ENCODE peak calls at places on chromosomes 12 and 14, in five cellular contexts. One of them, this sample, is unnamed.

GRCh38 chr12:88876867-88877266 is 296.6 kb upstream of the KITLG start:
- DNase-seq in substantia nigra: no peak
- DNase-seq in HEK293T: no peak
- DNase-seq in WERI-Rb-1: no peak
- DNase-seq in naive thymus-derived CD4-positive, alpha-beta T cell: no peak
- DNase-seq in this sample: no peak

GRCh38 chr12:87155616-87156015 is 873.6 kb downstream of the C12orf50 start:
- DNase-seq in substantia nigra: no peak
- DNase-seq in HEK293T: no peak
- DNase-seq in WERI-Rb-1: no peak
- DNase-seq in naive thymus-derived CD4-positive, alpha-beta T cell: no peak
- DNase-seq in this sample: no peak

GRCh38 chr12:124684971-124685688 is 117.7 kb upstream of the NCOR2 start:
- DNase-seq in naive thymus-derived CD4-positive, alpha-beta T cell: no peak
- DNase-seq in substantia nigra: no peak
- DNase-seq in WERI-Rb-1: no peak
- DNase-seq in HEK293T: no peak
- DNase-seq in this sample: no peak

GRCh38 chr12:14965221-14965620 is 3.8 kb upstream of the ARHGDIB start:
- DNase-seq in HEK293T: no peak
- DNase-seq in WERI-Rb-1: no peak
- DNase-seq in naive thymus-derived CD4-positive, alpha-beta T cell: no peak
- DNase-seq in substantia nigra: no peak
- DNase-seq in this sample: no peak

GRCh38 chr14:99323603-99324185 is 51.7 kb upstream of the BCL11B start:
- DNase-seq in WERI-Rb-1: no peak
- DNase-seq in HEK293T: no peak
- DNase-seq in substantia nigra: no peak
- DNase-seq in naive thymus-derived CD4-positive, alpha-beta T cell: no peak
- DNase-seq in this sample: no peak

GRCh38 chr12:113246478-113247122 is 25.3 kb downstream of the TPCN1 start:
- DNase-seq in HEK293T: no peak
- DNase-seq in WERI-Rb-1: no peak
- DNase-seq in substantia nigra: no peak
- DNase-seq in naive thymus-derived CD4-positive, alpha-beta T cell: no peak
- DNase-seq in this sample: no peak

GRCh38 chr12:122944588-122944987 is 21.7 kb downstream of the ABCB9 start:
- DNase-seq in substantia nigra: peak; percentile 58
- DNase-seq in WERI-Rb-1: no peak
- DNase-seq in naive thymus-derived CD4-positive, alpha-beta T cell: no peak
- DNase-seq in HEK293T: no peak
- DNase-seq in this sample: no peak

GRCh38 chr12:57623811-57624390 is 9.1 kb downstream of the B4GALNT1 start:
- DNase-seq in WERI-Rb-1: no peak
- DNase-seq in naive thymus-derived CD4-positive, alpha-beta T cell: no peak
- DNase-seq in substantia nigra: no peak
- DNase-seq in HEK293T: no peak
- DNase-seq in this sample: no peak

GRCh38 chr14:23219075-23219474 is 18.7 kb upstream of the RNF212B start:
- DNase-seq in HEK293T: no peak
- DNase-seq in naive thymus-derived CD4-positive, alpha-beta T cell: no peak
- DNase-seq in substantia nigra: no peak
- DNase-seq in WERI-Rb-1: no peak
- DNase-seq in this sample: no peak

GRCh38 chr12:113340061-113340460 is 5.2 kb upstream of the SLC8B1 start:
- DNase-seq in WERI-Rb-1: no peak
- DNase-seq in naive thymus-derived CD4-positive, alpha-beta T cell: no peak
- DNase-seq in HEK293T: no peak
- DNase-seq in substantia nigra: no peak
- DNase-seq in this sample: no peak

GRCh38 chr12:46386360-46386867 is 13.8 kb upstream of the SLC38A2 start:
- DNase-seq in WERI-Rb-1: no peak
- DNase-seq in substantia nigra: no peak
- DNase-seq in HEK293T: no peak
- DNase-seq in naive thymus-derived CD4-positive, alpha-beta T cell: no peak
- DNase-seq in this sample: no peak

GRCh38 chr14:100296106-100296651 is 10.1 kb downstream of the SLC25A29 start:
- DNase-seq in WERI-Rb-1: no peak
- DNase-seq in HEK293T: no peak
- DNase-seq in naive thymus-derived CD4-positive, alpha-beta T cell: no peak
- DNase-seq in substantia nigra: no peak
- DNase-seq in this sample: no peak

GRCh38 chr14:69798339-69798735 is 1.3 kb upstream of the SLC10A1 start:
- DNase-seq in WERI-Rb-1: no peak
- DNase-seq in naive thymus-derived CD4-positive, alpha-beta T cell: no peak
- DNase-seq in substantia nigra: no peak
- DNase-seq in HEK293T: no peak
- DNase-seq in this sample: no peak

GRCh38 chr14:31271648-31272047 is 64.1 kb upstream of the HECTD1 start:
- DNase-seq in naive thymus-derived CD4-positive, alpha-beta T cell: no peak
- DNase-seq in substantia nigra: no peak
- DNase-seq in HEK293T: no peak
- DNase-seq in WERI-Rb-1: no peak
- DNase-seq in this sample: no peak

This sample was measured in NCI-H1436.